ENCODE peak calls at places on chromosomes 2 and 18, in ten cellular contexts. One of them, this sample, is unnamed.

GRCh38 chr2:99600929-99601680 is 111.3 kb upstream of the REV1 start:
- DNase-seq in substantia nigra: no peak
- DNase-seq in stimulated activated CD4-positive, alpha-beta T cell treated with anti-CD3 and anti-CD28 coated beads, Interleukin-1b, Interleukin-23, amount 100 ng/mL, for 24 hours: no peak
- DNase-seq in spleen: no peak
- DNase-seq in mesenchymal stem cell: peak
- DNase-seq in activated CD8-positive, alpha-beta memory T cell treated with anti-CD3 and anti-CD28 coated beads for 24 hours: no peak
- DNase-seq in AG10803: no peak
- DNase-seq in skeletal muscle cell: no peak
- DNase-seq in heart left ventricle: no peak
- DNase-seq in COLO829: no peak
- DNase-seq in this sample: no peak

GRCh38 chr18:10518595-10519273 is 7.1 kb upstream of the NAPG start:
- DNase-seq in substantia nigra: peak
- DNase-seq in stimulated activated CD4-positive, alpha-beta T cell treated with anti-CD3 and anti-CD28 coated beads, Interleukin-1b, Interleukin-23, amount 100 ng/mL, for 24 hours: no peak
- DNase-seq in spleen: no peak
- DNase-seq in mesenchymal stem cell: peak
- DNase-seq in activated CD8-positive, alpha-beta memory T cell treated with anti-CD3 and anti-CD28 coated beads for 24 hours: no peak
- DNase-seq in AG10803: peak
- DNase-seq in skeletal muscle cell: no peak
- DNase-seq in heart left ventricle: no peak
- DNase-seq in COLO829: no peak
- DNase-seq in this sample: no peak

GRCh38 chr2:239182981-239183791 is 217.6 kb downstream of the HDAC4 start:
- DNase-seq in substantia nigra: no peak
- DNase-seq in stimulated activated CD4-positive, alpha-beta T cell treated with anti-CD3 and anti-CD28 coated beads, Interleukin-1b, Interleukin-23, amount 100 ng/mL, for 24 hours: no peak
- DNase-seq in spleen: peak
- DNase-seq in mesenchymal stem cell: no peak
- DNase-seq in activated CD8-positive, alpha-beta memory T cell treated with anti-CD3 and anti-CD28 coated beads for 24 hours: no peak
- DNase-seq in AG10803: no peak
- DNase-seq in skeletal muscle cell: no peak
- DNase-seq in heart left ventricle: peak
- DNase-seq in COLO829: no peak
- DNase-seq in this sample: no peak

GRCh38 chr2:236862961-236863728 is 222.5 kb upstream of the COPS8 start:
- DNase-seq in substantia nigra: no peak
- DNase-seq in stimulated activated CD4-positive, alpha-beta T cell treated with anti-CD3 and anti-CD28 coated beads, Interleukin-1b, Interleukin-23, amount 100 ng/mL, for 24 hours: no peak
- DNase-seq in spleen: no peak
- DNase-seq in mesenchymal stem cell: peak
- DNase-seq in activated CD8-positive, alpha-beta memory T cell treated with anti-CD3 and anti-CD28 coated beads for 24 hours: peak
- DNase-seq in AG10803: peak
- DNase-seq in skeletal muscle cell: peak
- DNase-seq in heart left ventricle: no peak
- DNase-seq in COLO829: no peak
- DNase-seq in this sample: peak

GRCh38 chr2:102005989-102006885 is 14.5 kb downstream of the IL1R2 start:
- DNase-seq in substantia nigra: no peak
- DNase-seq in stimulated activated CD4-positive, alpha-beta T cell treated with anti-CD3 and anti-CD28 coated beads, Interleukin-1b, Interleukin-23, amount 100 ng/mL, for 24 hours: no peak
- DNase-seq in spleen: no peak
- DNase-seq in mesenchymal stem cell: peak
- DNase-seq in activated CD8-positive, alpha-beta memory T cell treated with anti-CD3 and anti-CD28 coated beads for 24 hours: peak
- DNase-seq in AG10803: peak
- DNase-seq in skeletal muscle cell: no peak
- DNase-seq in heart left ventricle: no peak
- DNase-seq in COLO829: peak
- DNase-seq in this sample: no peak

GRCh38 chr2:157421964-157422363 is 21.9 kb downstream of the CYTIP start:
- DNase-seq in substantia nigra: no peak
- DNase-seq in stimulated activated CD4-positive, alpha-beta T cell treated with anti-CD3 and anti-CD28 coated beads, Interleukin-1b, Interleukin-23, amount 100 ng/mL, for 24 hours: no peak
- DNase-seq in spleen: peak
- DNase-seq in mesenchymal stem cell: no peak
- DNase-seq in activated CD8-positive, alpha-beta memory T cell treated with anti-CD3 and anti-CD28 coated beads for 24 hours: no peak
- DNase-seq in AG10803: no peak
- DNase-seq in skeletal muscle cell: no peak
- DNase-seq in heart left ventricle: no peak
- DNase-seq in COLO829: no peak
- DNase-seq in this sample: no peak

GRCh38 chr18:72456802-72457201 is 87.3 kb downstream of the CBLN2 start:
- DNase-seq in substantia nigra: no peak
- DNase-seq in stimulated activated CD4-positive, alpha-beta T cell treated with anti-CD3 and anti-CD28 coated beads, Interleukin-1b, Interleukin-23, amount 100 ng/mL, for 24 hours: no peak
- DNase-seq in spleen: no peak
- DNase-seq in mesenchymal stem cell: no peak
- DNase-seq in activated CD8-positive, alpha-beta memory T cell treated with anti-CD3 and anti-CD28 coated beads for 24 hours: no peak
- DNase-seq in AG10803: peak
- DNase-seq in skeletal muscle cell: peak
- DNase-seq in heart left ventricle: no peak
- DNase-seq in COLO829: no peak
- DNase-seq in this sample: no peak

GRCh38 chr18:55136864-55137263 is 177.6 kb upstream of the CCDC68 start:
- DNase-seq in substantia nigra: no peak
- DNase-seq in stimulated activated CD4-positive, alpha-beta T cell treated with anti-CD3 and anti-CD28 coated beads, Interleukin-1b, Interleukin-23, amount 100 ng/mL, for 24 hours: no peak
- DNase-seq in spleen: no peak
- DNase-seq in mesenchymal stem cell: no peak
- DNase-seq in activated CD8-positive, alpha-beta memory T cell treated with anti-CD3 and anti-CD28 coated beads for 24 hours: no peak
- DNase-seq in AG10803: no peak
- DNase-seq in skeletal muscle cell: no peak
- DNase-seq in heart left ventricle: no peak
- DNase-seq in COLO829: no peak
- DNase-seq in this sample: no peak

GRCh38 chr2:144466637-144467036 is 53.3 kb downstream of the ZEB2 start:
- DNase-seq in substantia nigra: no peak
- DNase-seq in stimulated activated CD4-positive, alpha-beta T cell treated with anti-CD3 and anti-CD28 coated beads, Interleukin-1b, Interleukin-23, amount 100 ng/mL, for 24 hours: no peak
- DNase-seq in spleen: no peak
- DNase-seq in mesenchymal stem cell: no peak
- DNase-seq in activated CD8-positive, alpha-beta memory T cell treated with anti-CD3 and anti-CD28 coated beads for 24 hours: no peak
- DNase-seq in AG10803: no peak
- DNase-seq in skeletal muscle cell: no peak
- DNase-seq in heart left ventricle: no peak
- DNase-seq in COLO829: no peak
- DNase-seq in this sample: no peak

GRCh38 chr18:51195602-51196115 is 1.8 kb downstream of the MEX3C start:
- DNase-seq in substantia nigra: no peak
- DNase-seq in stimulated activated CD4-positive, alpha-beta T cell treated with anti-CD3 and anti-CD28 coated beads, Interleukin-1b, Interleukin-23, amount 100 ng/mL, for 24 hours: no peak
- DNase-seq in spleen: no peak
- DNase-seq in mesenchymal stem cell: peak
- DNase-seq in activated CD8-positive, alpha-beta memory T cell treated with anti-CD3 and anti-CD28 coated beads for 24 hours: peak
- DNase-seq in AG10803: peak
- DNase-seq in skeletal muscle cell: no peak
- DNase-seq in heart left ventricle: no peak
- DNase-seq in COLO829: peak
- DNase-seq in this sample: no peak

GRCh38 chr18:3593381-3593903 is 143.5 kb downstream of the TGIF1 start:
- DNase-seq in substantia nigra: no peak
- DNase-seq in stimulated activated CD4-positive, alpha-beta T cell treated with anti-CD3 and anti-CD28 coated beads, Interleukin-1b, Interleukin-23, amount 100 ng/mL, for 24 hours: no peak
- DNase-seq in spleen: no peak
- DNase-seq in mesenchymal stem cell: peak
- DNase-seq in activated CD8-positive, alpha-beta memory T cell treated with anti-CD3 and anti-CD28 coated beads for 24 hours: peak
- DNase-seq in AG10803: peak
- DNase-seq in skeletal muscle cell: peak
- DNase-seq in heart left ventricle: no peak
- DNase-seq in COLO829: peak
- DNase-seq in this sample: no peak

GRCh38 chr2:11329759-11330158 is 14.7 kb downstream of the ROCK2 start:
- DNase-seq in substantia nigra: no peak
- DNase-seq in stimulated activated CD4-positive, alpha-beta T cell treated with anti-CD3 and anti-CD28 coated beads, Interleukin-1b, Interleukin-23, amount 100 ng/mL, for 24 hours: no peak
- DNase-seq in spleen: no peak
- DNase-seq in mesenchymal stem cell: no peak
- DNase-seq in activated CD8-positive, alpha-beta memory T cell treated with anti-CD3 and anti-CD28 coated beads for 24 hours: no peak
- DNase-seq in AG10803: peak
- DNase-seq in skeletal muscle cell: no peak
- DNase-seq in heart left ventricle: no peak
- DNase-seq in COLO829: no peak
- DNase-seq in this sample: no peak

GRCh38 chr18:72075040-72075439 is 469.1 kb downstream of the CBLN2 start:
- DNase-seq in substantia nigra: no peak
- DNase-seq in stimulated activated CD4-positive, alpha-beta T cell treated with anti-CD3 and anti-CD28 coated beads, Interleukin-1b, Interleukin-23, amount 100 ng/mL, for 24 hours: no peak
- DNase-seq in spleen: no peak
- DNase-seq in mesenchymal stem cell: no peak
- DNase-seq in activated CD8-positive, alpha-beta memory T cell treated with anti-CD3 and anti-CD28 coated beads for 24 hours: no peak
- DNase-seq in AG10803: no peak
- DNase-seq in skeletal muscle cell: no peak
- DNase-seq in heart left ventricle: no peak
- DNase-seq in COLO829: no peak
- DNase-seq in this sample: no peak

GRCh38 chr2:125797192-125797591 is 858.8 kb upstream of the GYPC start:
- DNase-seq in substantia nigra: no peak
- DNase-seq in stimulated activated CD4-positive, alpha-beta T cell treated with anti-CD3 and anti-CD28 coated beads, Interleukin-1b, Interleukin-23, amount 100 ng/mL, for 24 hours: no peak
- DNase-seq in spleen: no peak
- DNase-seq in mesenchymal stem cell: no peak
- DNase-seq in activated CD8-positive, alpha-beta memory T cell treated with anti-CD3 and anti-CD28 coated beads for 24 hours: no peak
- DNase-seq in AG10803: no peak
- DNase-seq in skeletal muscle cell: no peak
- DNase-seq in heart left ventricle: no peak
- DNase-seq in COLO829: no peak
- DNase-seq in this sample: no peak

GRCh38 chr18:48802543-48803428 is 148.0 kb downstream of the SMAD7 start:
- DNase-seq in substantia nigra: no peak
- DNase-seq in stimulated activated CD4-positive, alpha-beta T cell treated with anti-CD3 and anti-CD28 coated beads, Interleukin-1b, Interleukin-23, amount 100 ng/mL, for 24 hours: no peak
- DNase-seq in spleen: peak
- DNase-seq in mesenchymal stem cell: no peak
- DNase-seq in activated CD8-positive, alpha-beta memory T cell treated with anti-CD3 and anti-CD28 coated beads for 24 hours: peak
- DNase-seq in AG10803: no peak
- DNase-seq in skeletal muscle cell: no peak
- DNase-seq in heart left ventricle: no peak
- DNase-seq in COLO829: no peak
- DNase-seq in this sample: no peak

GRCh38 chr2:127615511-127616166 is 30.3 kb upstream of the GPR17 start:
- DNase-seq in substantia nigra: no peak
- DNase-seq in stimulated activated CD4-positive, alpha-beta T cell treated with anti-CD3 and anti-CD28 coated beads, Interleukin-1b, Interleukin-23, amount 100 ng/mL, for 24 hours: no peak
- DNase-seq in spleen: peak
- DNase-seq in mesenchymal stem cell: no peak
- DNase-seq in activated CD8-positive, alpha-beta memory T cell treated with anti-CD3 and anti-CD28 coated beads for 24 hours: peak
- DNase-seq in AG10803: peak
- DNase-seq in skeletal muscle cell: no peak
- DNase-seq in heart left ventricle: no peak
- DNase-seq in COLO829: no peak
- DNase-seq in this sample: no peak

GRCh38 chr2:15222856-15223255 is 338.3 kb downstream of the NBAS start:
- DNase-seq in substantia nigra: no peak
- DNase-seq in stimulated activated CD4-positive, alpha-beta T cell treated with anti-CD3 and anti-CD28 coated beads, Interleukin-1b, Interleukin-23, amount 100 ng/mL, for 24 hours: no peak
- DNase-seq in spleen: no peak
- DNase-seq in mesenchymal stem cell: peak
- DNase-seq in activated CD8-positive, alpha-beta memory T cell treated with anti-CD3 and anti-CD28 coated beads for 24 hours: no peak
- DNase-seq in AG10803: no peak
- DNase-seq in skeletal muscle cell: no peak
- DNase-seq in heart left ventricle: no peak
- DNase-seq in COLO829: no peak
- DNase-seq in this sample: no peak

GRCh38 chr18:11322006-11322405 is 172.6 kb upstream of the PIEZO2 start:
- DNase-seq in substantia nigra: no peak
- DNase-seq in stimulated activated CD4-positive, alpha-beta T cell treated with anti-CD3 and anti-CD28 coated beads, Interleukin-1b, Interleukin-23, amount 100 ng/mL, for 24 hours: no peak
- DNase-seq in spleen: no peak
- DNase-seq in mesenchymal stem cell: peak
- DNase-seq in activated CD8-positive, alpha-beta memory T cell treated with anti-CD3 and anti-CD28 coated beads for 24 hours: no peak
- DNase-seq in AG10803: no peak
- DNase-seq in skeletal muscle cell: no peak
- DNase-seq in heart left ventricle: no peak
- DNase-seq in COLO829: no peak
- DNase-seq in this sample: no peak

GRCh38 chr2:26970244-26970927 is at the start of gene MAPRE3:
- DNase-seq in substantia nigra: peak
- DNase-seq in stimulated activated CD4-positive, alpha-beta T cell treated with anti-CD3 and anti-CD28 coated beads, Interleukin-1b, Interleukin-23, amount 100 ng/mL, for 24 hours: peak
- DNase-seq in spleen: peak
- DNase-seq in mesenchymal stem cell: peak
- DNase-seq in activated CD8-positive, alpha-beta memory T cell treated with anti-CD3 and anti-CD28 coated beads for 24 hours: peak
- DNase-seq in AG10803: peak
- DNase-seq in skeletal muscle cell: no peak
- DNase-seq in heart left ventricle: peak
- DNase-seq in COLO829: peak
- DNase-seq in this sample: no peak

GRCh38 chr18:8948471-8949149 is 153.9 kb upstream of the NDUFV2 start:
- DNase-seq in substantia nigra: no peak
- DNase-seq in stimulated activated CD4-positive, alpha-beta T cell treated with anti-CD3 and anti-CD28 coated beads, Interleukin-1b, Interleukin-23, amount 100 ng/mL, for 24 hours: no peak
- DNase-seq in spleen: no peak
- DNase-seq in mesenchymal stem cell: peak
- DNase-seq in activated CD8-positive, alpha-beta memory T cell treated with anti-CD3 and anti-CD28 coated beads for 24 hours: no peak
- DNase-seq in AG10803: peak
- DNase-seq in skeletal muscle cell: peak
- DNase-seq in heart left ventricle: no peak
- DNase-seq in COLO829: peak
- DNase-seq in this sample: no peak

GRCh38 chr2:148702475-148702874 is 57.9 kb downstream of the EPC2 start:
- DNase-seq in substantia nigra: no peak
- DNase-seq in stimulated activated CD4-positive, alpha-beta T cell treated with anti-CD3 and anti-CD28 coated beads, Interleukin-1b, Interleukin-23, amount 100 ng/mL, for 24 hours: no peak
- DNase-seq in spleen: no peak
- DNase-seq in mesenchymal stem cell: no peak
- DNase-seq in activated CD8-positive, alpha-beta memory T cell treated with anti-CD3 and anti-CD28 coated beads for 24 hours: no peak
- DNase-seq in AG10803: no peak
- DNase-seq in skeletal muscle cell: no peak
- DNase-seq in heart left ventricle: no peak
- DNase-seq in COLO829: no peak
- DNase-seq in this sample: no peak

GRCh38 chr18:57741273-57741672 is 61.8 kb downstream of the ATP8B1 start:
- DNase-seq in substantia nigra: no peak
- DNase-seq in stimulated activated CD4-positive, alpha-beta T cell treated with anti-CD3 and anti-CD28 coated beads, Interleukin-1b, Interleukin-23, amount 100 ng/mL, for 24 hours: no peak
- DNase-seq in spleen: no peak
- DNase-seq in mesenchymal stem cell: no peak
- DNase-seq in activated CD8-positive, alpha-beta memory T cell treated with anti-CD3 and anti-CD28 coated beads for 24 hours: no peak
- DNase-seq in AG10803: peak
- DNase-seq in skeletal muscle cell: no peak
- DNase-seq in heart left ventricle: no peak
- DNase-seq in COLO829: no peak
- DNase-seq in this sample: no peak

GRCh38 chr2:232860593-232861241 is 9.3 kb upstream of the SNORC start:
- DNase-seq in substantia nigra: no peak
- DNase-seq in stimulated activated CD4-positive, alpha-beta T cell treated with anti-CD3 and anti-CD28 coated beads, Interleukin-1b, Interleukin-23, amount 100 ng/mL, for 24 hours: no peak
- DNase-seq in spleen: no peak
- DNase-seq in mesenchymal stem cell: no peak
- DNase-seq in activated CD8-positive, alpha-beta memory T cell treated with anti-CD3 and anti-CD28 coated beads for 24 hours: no peak
- DNase-seq in AG10803: no peak
- DNase-seq in skeletal muscle cell: no peak
- DNase-seq in heart left ventricle: no peak
- DNase-seq in COLO829: no peak
- DNase-seq in this sample: peak